ENCODE peak calls at places on chromosomes 1 and 21, in five cellular contexts. G, Z, I, X and K are unnamed samples.

GRCh38 chr1:114342376-114342775 is 168.6 kb downstream of the TRIM33 start:
- DNase-seq in Z (no peak), I (no peak), X (no peak), G (no peak), K (no peak)

GRCh38 chr1:180633092-180634045 is 1.5 kb downstream of the XPR1 start:
- DNase-seq in I (no peak), G (peak), X (no peak), Z (no peak), K (no peak)

GRCh38 chr21:41518757-41519156 is 10.8 kb upstream of the TMPRSS2 start:
- DNase-seq in Z (no peak), X (no peak), G (no peak), I (no peak), K (no peak)

GRCh38 chr1:3756394-3756793 is 4.1 kb downstream of the CCDC27 start:
- DNase-seq in G (no peak), X (no peak), Z (no peak), I (no peak), K (no peak)

GRCh38 chr1:97712980-97713379 is 207.9 kb downstream of the DPYD start:
- DNase-seq in I (no peak), G (no peak), Z (no peak), X (no peak), K (no peak)

GRCh38 chr1:201268604-201269151 is 14.6 kb upstream of the PKP1 start:
- DNase-seq in X (peak), G (no peak), I (no peak), Z (peak), K (no peak)

GRCh38 chr1:25084407-25084806 is 147.9 kb downstream of the SYF2 start:
- DNase-seq in G (no peak), Z (no peak), X (no peak), I (no peak), K (no peak)

GRCh38 chr1:241551759-241552638 is 19.8 kb downstream of the KMO start:
- DNase-seq in X (no peak), I (peak), G (no peak), Z (no peak), K (no peak)

GRCh38 chr1:210949039-210949438 is 184.9 kb downstream of the KCNH1 start:
- DNase-seq in X (no peak), Z (no peak), I (no peak), G (no peak), K (no peak)

GRCh38 chr1:240739139-240739538 is 127.2 kb upstream of the GREM2 start:
- DNase-seq in X (no peak), G (no peak), I (no peak), Z (no peak), K (no peak)

GRCh38 chr1:216457356-216457755 is 34.1 kb upstream of the USH2A start:
- DNase-seq in I (no peak), X (no peak), Z (peak), G (no peak), K (no peak)